ENCODE peak calls at places on chromosomes 2 and 18, in seven cellular contexts. L is left lobe of liver; W is foreskin fibroblast; B is endothelial cell of umbilical vein; J is activated CD4-positive, alpha-beta T cell treated with anti-CD3 and anti-CD28 coated beads, Interleukin-2, amount 10 ng/mL, durations not matched to agents 7 days and 5 days; Q is thoracic aorta; O is astrocyte. K is an unnamed sample.

GRCh38 chr2:121135168-121135853 is 149.7 kb downstream of the TFCP2L1 start:
- DNase-seq in L (no peak), W (no peak), B (no peak), J (no peak), Q (no peak), O (no peak), K (no peak)

GRCh38 chr2:101596346-101596745 is 101.2 kb upstream of the MAP4K4 start:
- DNase-seq in L (no peak), W (no peak), B (no peak), J (no peak), Q (no peak), O (peak; percentile 43), K (no peak)

GRCh38 chr2:9206991-9207640 is 504 bp downstream of the ASAP2 start:
- DNase-seq in L (no peak), W (no peak), B (peak; percentile 27), J (no peak), Q (no peak), O (no peak), K (no peak)

GRCh38 chr2:236674238-236674637 is 104.6 kb downstream of the ACKR3 start:
- DNase-seq in L (no peak), W (no peak), B (no peak), J (no peak), Q (no peak), O (no peak), K (no peak)

GRCh38 chr2:199775297-199775696 is 75.7 kb downstream of the FTCDNL1 start:
- DNase-seq in L (no peak), W (peak; percentile 2), B (no peak), J (no peak), Q (no peak), O (no peak), K (peak; percentile 64)

GRCh38 chr18:51017140-51017874 is 12.7 kb upstream of the SMAD4 start:
- DNase-seq in L (no peak), W (no peak), B (no peak), J (no peak), Q (no peak), O (peak; percentile 24), K (no peak)

GRCh38 chr2:196399736-196400691 is 228.6 kb upstream of the STK17B start:
- DNase-seq in L (no peak), W (peak; percentile 85), B (peak; percentile 97), J (no peak), Q (no peak), O (peak; percentile 97), K (peak; percentile 61)

GRCh38 chr2:196500686-196501431 is 138.7 kb upstream of the CCDC150 start:
- DNase-seq in L (no peak), W (no peak), B (no peak), J (no peak), Q (no peak), O (peak; percentile 46), K (no peak)

GRCh38 chr2:140942284-140942683 is 1188.5 kb downstream of the LRP1B start:
- DNase-seq in L (no peak), W (no peak), B (no peak), J (no peak), Q (no peak), O (no peak), K (no peak)

GRCh38 chr2:160039166-160039903 is 23.1 kb downstream of the PLA2R1 start:
- DNase-seq in L (no peak), W (peak; percentile 43), B (peak; percentile 100), J (no peak), Q (no peak), O (peak; percentile 86), K (peak; percentile 73)

GRCh38 chr2:1614564-1614963 is 129.8 kb downstream of the PXDN start:
- DNase-seq in L (no peak), W (no peak), B (no peak), J (no peak), Q (no peak), O (no peak), K (no peak)

GRCh38 chr2:240868286-240869108 is at the start of gene AGXT:
- DNase-seq in L (peak; percentile 95), W (peak; percentile 17), B (no peak), J (no peak), Q (no peak), O (peak; percentile 6), K (no peak)

GRCh38 chr18:5463390-5463789 is 80.4 kb downstream of the EPB41L3 start:
- DNase-seq in L (no peak), W (peak; percentile 26), B (no peak), J (no peak), Q (peak; percentile 28), O (peak; percentile 49), K (peak; percentile 87)

GRCh38 chr2:45612265-45612664 is 1.2 kb upstream of the SRBD1 start:
- DNase-seq in L (no peak), W (no peak), B (peak; percentile 13), J (no peak), Q (no peak), O (no peak), K (no peak)

GRCh38 chr2:12321017-12321641 is 395.6 kb upstream of the TRIB2 start:
- DNase-seq in L (no peak), W (peak; percentile 96), B (no peak), J (no peak), Q (peak; percentile 59), O (peak; percentile 99), K (peak; percentile 93)

GRCh38 chr2:1572638-1573037 is 159.4 kb downstream of the TPO start:
- DNase-seq in L (no peak), W (peak; percentile 41), B (no peak), J (no peak), Q (no peak), O (peak; percentile 72), K (peak; percentile 88)

GRCh38 chr2:71813315-71813714 is 334.3 kb downstream of the CYP26B1 start:
- DNase-seq in L (peak; percentile 16), W (no peak), B (no peak), J (no peak), Q (no peak), O (no peak), K (no peak)

GRCh38 chr18:3383381-3383915 is 66.5 kb upstream of the TGIF1 start:
- DNase-seq in L (no peak), W (no peak), B (no peak), J (no peak), Q (no peak), O (peak; percentile 5), K (no peak)

GRCh38 chr2:214005337-214005736 is 405.5 kb upstream of the VWC2L start:
- DNase-seq in L (no peak), W (no peak), B (peak; percentile 22), J (no peak), Q (no peak), O (peak; percentile 9), K (no peak)

GRCh38 chr2:172613035-172613434 is 57.1 kb downstream of the PDK1 start:
- DNase-seq in L (no peak), W (peak; percentile 31), B (no peak), J (no peak), Q (no peak), O (peak; percentile 9), K (no peak)

GRCh38 chr2:11500702-11501303 is 33.0 kb upstream of the GREB1 start:
- DNase-seq in L (no peak), W (no peak), B (no peak), J (no peak), Q (no peak), O (no peak), K (no peak)

GRCh38 chr2:238165288-238165921 is 6.6 kb downstream of the ERFE start:
- DNase-seq in L (no peak), W (no peak), B (no peak), J (no peak), Q (no peak), O (no peak), K (no peak)

GRCh38 chr18:37662546-37663339 is 97.1 kb upstream of the CELF4 start:
- DNase-seq in L (no peak), W (no peak), B (no peak), J (no peak), Q (no peak), O (no peak), K (no peak)

GRCh38 chr18:42392416-42392815 is 437.4 kb downstream of the PIK3C3 start:
- DNase-seq in L (no peak), W (no peak), B (no peak), J (no peak), Q (no peak), O (peak; percentile 10), K (peak; percentile 35)

GRCh38 chr2:36362291-36362690 is 6.7 kb downstream of the CRIM1 start:
- DNase-seq in L (no peak), W (peak; percentile 53), B (peak; percentile 40), J (no peak), Q (no peak), O (peak; percentile 87), K (peak; percentile 57)

GRCh38 chr2:85769236-85769986 is 15.6 kb downstream of the ATOH8 start:
- DNase-seq in L (no peak), W (no peak), B (no peak), J (no peak), Q (no peak), O (no peak), K (no peak)